ENCODE peak calls at places on chromosomes 13 and 19, in seven cellular contexts. U is A549, D is K562, F is suprapubic skin, S is tibial nerve, L is upper lobe of left lung, M is GM12878. I is an unnamed sample. For H3K4me1, the result is how much of the 10 kb centered on the place peaks cover.

GRCh38 chr13:41402695-41403511 is 54.4 kb upstream of the RGCC start:
- DNase-seq in D (peak), M (no peak), F (no peak), U (peak), S (no peak), L (no peak), I (no peak)

GRCh38 chr13:40502236-40502635 is 164.2 kb downstream of the FOXO1 start:
- DNase-seq in S (no peak), F (no peak), M (no peak), U (no peak), D (no peak), L (no peak), I (no peak)

GRCh38 chr19:48648134-48648533 is 2.1 kb upstream of the CA11 start:
- DNase-seq in F (no peak), M (no peak), S (no peak), L (no peak), D (peak), U (no peak), I (no peak)

GRCh38 chr19:7869453-7869909 is 4.7 kb downstream of the PRR36 start:
- DNase-seq in U (peak), S (no peak), M (no peak), F (no peak), D (peak), L (peak), I (peak)

GRCh38 chr19:16380943-16381755 is 56.5 kb downstream of the KLF2 start:
- DNase-seq in D (no peak), U (no peak), F (no peak), S (no peak), M (no peak), L (no peak), I (no peak)

GRCh38 chr19:52398091-52398461 is 427 bp downstream of the ZNF528 start:
- DNase-seq in U (no peak), F (no peak), D (no peak), M (no peak), L (no peak), S (no peak), I (peak)

GRCh38 chr13:87128006-87128405 is 543.2 kb upstream of the SLITRK5 start:
- DNase-seq in D (no peak), F (no peak), S (no peak), L (no peak), M (no peak), U (no peak), I (no peak)

GRCh38 chr19:5138606-5139594 is 170.0 kb downstream of the KDM4B start:
- DNase-seq in U (no peak), F (no peak), M (peak), D (peak), L (peak), S (peak), I (peak)

GRCh38 chr13:25018729-25019115 is 77.2 kb upstream of the PABPC3 start:
- DNase-seq in L (no peak), S (no peak), U (peak), F (no peak), M (no peak), D (no peak), I (peak)

GRCh38 chr13:69769637-69770036 is 338.0 kb upstream of the ATXN8OS start:
- DNase-seq in D (no peak), L (no peak), S (no peak), U (no peak), F (no peak), M (no peak), I (no peak)

GRCh38 chr13:36528105-36528504 is 95.8 kb downstream of the CCNA1 start:
- DNase-seq in D (no peak), U (no peak), M (no peak), S (no peak), L (no peak), F (no peak), I (no peak)

GRCh38 chr19:50870417-50871089 is 2.7 kb upstream of the KLK2 start:
- DNase-seq in M (no peak), U (peak), S (no peak), L (no peak), F (no peak), D (peak), I (no peak)

GRCh38 chr13:27599845-27600553 is 20.3 kb downstream of the LNX2 start:
- DNase-seq in L (no peak), F (no peak), M (no peak), S (no peak), D (peak), U (peak), I (no peak)

GRCh38 chr13:38386421-38386820 is 36.8 kb downstream of the UFM1 start:
- DNase-seq in F (no peak), L (no peak), S (no peak), M (no peak), D (no peak), U (no peak), I (no peak)

GRCh38 chr19:33064778-33065550 is at the start of gene RHPN2:
- DNase-seq in L (peak), S (no peak), F (peak), M (no peak), U (peak), D (peak), I (peak)

GRCh38 chr19:10550336-10550735 is 6.6 kb downstream of the ATG4D start:
- DNase-seq in D (no peak), M (no peak), F (no peak), U (no peak), L (no peak), S (no peak), I (no peak)

GRCh38 chr13:111043575-111043982 is 71.5 kb upstream of the ARHGEF7 start:
- DNase-seq in M (no peak), L (no peak), D (peak), S (no peak), U (no peak), F (no peak), I (no peak)

GRCh38 chr19:5828661-5829566 is 10.6 kb downstream of the FUT6 start:
- DNase-seq in M (no peak), F (no peak), U (no peak), L (no peak), D (peak), S (no peak), I (peak)

GRCh38 chr19:42370667-42371066 is 19.4 kb downstream of the CNFN start:
- DNase-seq in F (no peak), D (no peak), M (no peak), U (no peak), L (no peak), S (no peak), I (no peak)

GRCh38 chr13:99619207-99619606 is 117.9 kb downstream of the TM9SF2 start:
- DNase-seq in D (no peak), S (no peak), U (no peak), M (no peak), F (no peak), L (no peak), I (no peak)

GRCh38 chr13:76886292-76887061 is at the start of gene KCTD12:
- DNase-seq in U (peak), D (peak), M (no peak), L (peak), F (peak), S (peak), I (peak)

GRCh38 chr13:77868717-77869116 is 49.9 kb downstream of the EDNRB start:
- DNase-seq in U (no peak), F (no peak), M (no peak), L (no peak), D (no peak), S (no peak), I (no peak)

GRCh38 chr13:94515911-94516310 is 36.4 kb upstream of the DCT start:
- DNase-seq in L (no peak), F (no peak), U (no peak), M (no peak), D (peak), S (no peak), I (no peak)

GRCh38 chr19:16207490-16208025 is 9.8 kb downstream of the AP1M1 start:
- DNase-seq in L (no peak), S (no peak), M (no peak), F (no peak), D (no peak), U (no peak), I (no peak)

GRCh38 chr13:70798385-70798784 is 690.1 kb upstream of the KLHL1 start:
- DNase-seq in U (no peak), M (no peak), F (no peak), S (no peak), L (no peak), D (no peak), I (no peak)

GRCh38 chr19:54451331-54451871 is 2.4 kb downstream of the LENG8 start:
- DNase-seq in L (no peak), S (no peak), U (no peak), M (no peak), F (no peak), D (no peak), I (no peak)

GRCh38 chr19:19488041-19488874 is 27.1 kb downstream of the TSSK6 start:
- DNase-seq in F (no peak), L (no peak), M (no peak), S (no peak), U (no peak), D (peak), I (peak)

GRCh38 chr13:26682606-26683005 is 78.0 kb downstream of the GPR12 start:
- DNase-seq in D (no peak), U (no peak), L (no peak), M (no peak), F (no peak), S (no peak), I (no peak)

GRCh38 chr13:89205856-89206255 is 1534.7 kb downstream of the SLITRK5 start:
- DNase-seq in M (no peak), L (no peak), U (no peak), F (no peak), S (no peak), D (no peak), I (no peak)

GRCh38 chr13:28796938-28797257 is 23.2 kb upstream of the MTUS2 start:
- DNase-seq in S (no peak), F (no peak), M (no peak), U (no peak), L (no peak), D (no peak), I (no peak)

GRCh38 chr13:105721056-105721455 is 814.4 kb downstream of the EFNB2 start:
- DNase-seq in L (no peak), D (no peak), M (no peak), S (no peak), U (no peak), F (no peak), I (no peak)

GRCh38 chr19:14333101-14333871 is 48.0 kb upstream of the ADGRE5 start:
- DNase-seq in U (peak), D (no peak), S (no peak), M (no peak), F (no peak), L (no peak), I (peak)

GRCh38 chr19:12065100-12065538 is 588 bp downstream of the ZNF844 start:
- DNase-seq in U (no peak), F (no peak), M (no peak), L (peak), D (peak), S (peak), I (peak)

DNA sequence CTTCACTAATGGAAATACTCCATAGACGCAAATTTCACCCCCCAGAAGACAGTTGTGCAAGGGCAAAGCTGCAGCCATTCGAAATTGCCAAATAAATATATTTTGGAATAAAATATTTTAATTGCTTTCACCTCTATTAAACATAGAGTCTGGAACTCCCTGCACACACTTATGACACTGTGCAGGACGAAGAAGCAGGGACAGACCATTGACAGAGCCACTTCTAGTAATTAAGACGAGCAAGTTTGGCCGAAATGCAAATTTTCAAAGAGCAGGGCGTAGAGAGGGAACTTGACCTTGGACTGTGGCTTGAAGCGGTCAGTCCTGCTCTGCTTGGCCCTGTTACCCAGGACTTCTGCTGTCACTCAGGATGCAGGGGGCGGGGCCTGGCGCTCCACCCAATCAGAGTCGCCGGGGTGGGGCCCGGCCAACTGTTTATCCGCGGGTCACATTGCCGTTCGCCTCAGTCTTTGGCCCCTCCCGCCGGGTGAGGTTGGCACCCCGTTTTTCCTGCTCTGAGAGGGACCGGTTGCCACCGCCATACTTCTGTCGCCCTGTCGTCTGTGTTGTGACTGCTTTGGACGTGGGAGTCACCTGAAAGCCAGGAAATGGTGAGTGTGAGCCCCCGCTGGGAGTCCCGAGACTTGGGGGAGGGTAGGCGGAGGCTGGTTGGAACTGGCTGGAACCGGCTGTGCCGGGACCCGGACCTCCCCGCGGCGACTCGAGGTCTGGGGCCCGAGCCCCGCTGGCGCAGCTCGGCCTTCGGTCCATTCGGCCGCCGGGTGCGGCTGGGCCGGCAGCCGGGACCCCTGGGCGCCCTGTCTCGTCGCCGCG is at the start of gene ZNF844:
- DNase-seq in S (peak), L (peak), D (peak), F (peak), M (peak), U (no peak), I (peak)
- TF ChIP-seq EP300 in S (peak), L (no peak), D (no peak), F (no peak), M (no peak), U (no peak), I (no peak)

GRCh38 chr19:1775951-1776605 is 22.8 kb downstream of the ONECUT3 start:
- DNase-seq in M (no peak), U (no peak), S (no peak), L (no peak), D (no peak), F (no peak), I (no peak)

GRCh38 chr19:1779604-1779973 is 26.3 kb downstream of the ONECUT3 start:
- DNase-seq in S (no peak), F (no peak), D (no peak), L (no peak), M (no peak), U (no peak), I (no peak)

GRCh38 chr19:1774999-1775772 is 21.9 kb downstream of the ONECUT3 start:
- DNase-seq in M (no peak), S (no peak), U (no peak), F (no peak), D (peak), L (no peak), I (no peak)

GRCh38 chr19:1776606-1777147 is 23.4 kb downstream of the ONECUT3 start:
- DNase-seq in M (no peak), S (no peak), U (no peak), F (no peak), L (no peak), D (no peak), I (no peak)

DNA sequence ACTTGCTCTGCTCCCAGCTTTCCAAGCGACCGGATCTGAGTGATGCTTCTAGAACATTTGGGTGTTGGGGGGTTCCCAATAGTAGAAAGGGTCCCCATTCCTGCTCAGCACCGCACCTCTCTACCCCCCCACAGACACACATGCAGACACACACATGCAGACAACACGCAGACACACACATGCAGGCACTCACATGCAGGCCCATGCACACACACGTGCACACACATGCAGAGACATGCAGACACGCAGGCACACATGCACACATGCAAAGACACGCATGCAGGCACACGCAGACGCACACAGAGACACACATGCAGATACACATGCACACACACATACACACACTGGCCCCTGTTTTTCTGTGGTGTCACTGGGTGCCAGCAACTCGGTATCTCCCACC is 23.8 kb downstream of the ONECUT3 start:
- DNase-seq in S (no peak), D (no peak), U (no peak), M (no peak), L (no peak), F (no peak), I (no peak)
- H3K4me3 ChIP-seq in S (no peak), D (no peak), U (no peak), M (no peak), L (no peak), F (no peak), I (no peak)

DNA sequence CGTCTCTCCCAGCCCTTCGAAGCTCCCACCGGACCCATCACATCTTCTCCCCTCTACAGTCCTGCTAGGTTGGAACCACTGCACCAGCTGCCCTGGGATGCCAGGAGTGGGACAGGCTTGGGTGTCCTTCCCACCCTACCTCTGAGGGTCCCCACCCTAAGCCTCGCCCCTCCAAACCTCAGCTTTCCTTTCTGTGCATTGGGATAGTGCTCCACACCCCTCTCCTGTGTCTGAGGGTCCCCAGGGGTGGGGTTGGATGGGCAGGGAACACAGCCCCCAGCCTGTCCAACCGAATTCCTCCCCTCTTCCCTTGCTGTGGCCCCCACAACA is 1.9 kb upstream of the BCL3 start:
- DNase-seq in M (no peak), U (no peak), L (no peak), S (no peak), F (no peak), D (no peak), I (no peak)
- H3K4me1 ChIP-seq in M (under half), U (half or more), L (half or more), S (half or more), F (half or more), D (under half), I (half or more)

DNA sequence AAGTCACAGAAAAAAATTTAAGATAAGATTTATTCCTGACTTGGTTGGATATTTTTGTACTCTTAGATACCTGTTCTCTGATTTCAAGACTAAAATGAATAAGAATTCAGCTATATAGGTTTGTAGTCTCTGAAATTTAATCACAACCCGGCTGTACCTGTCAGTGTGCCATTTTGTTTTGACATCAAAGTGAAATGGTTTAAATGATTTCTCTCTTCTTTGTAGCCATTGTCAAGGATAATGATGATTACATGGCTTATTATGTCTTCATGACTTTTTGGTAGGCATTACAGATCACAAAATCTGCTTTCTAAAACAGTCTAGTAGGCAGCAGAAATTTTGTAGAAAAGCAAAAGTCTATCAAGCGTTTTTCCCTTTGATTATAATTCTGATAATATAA is 72.5 kb downstream of the PCDH17 start:
- DNase-seq in U (no peak), L (no peak), S (no peak), D (no peak), M (no peak), F (no peak), I (no peak)
- TF ChIP-seq EP300 in U (no peak), L (no peak), S (no peak), D (no peak), M (no peak), F (no peak), I (no peak)

GRCh38 chr19:37989855-37990254 is 82.8 kb downstream of the SIPA1L3 start:
- DNase-seq in D (no peak), S (no peak), U (no peak), L (peak), F (no peak), M (no peak), I (no peak)
- H3K4me3 ChIP-seq in D (no peak), S (no peak), U (no peak), L (no peak), F (no peak), M (no peak), I (no peak)

GRCh38 chr13:75455962-75456361 is 26.0 kb downstream of the TBC1D4 start:
- DNase-seq in S (no peak), F (no peak), M (no peak), D (no peak), L (no peak), U (no peak), I (no peak)

GRCh38 chr13:75454497-75454896 is 27.5 kb downstream of the TBC1D4 start:
- DNase-seq in S (no peak), L (no peak), D (no peak), M (no peak), U (no peak), F (no peak), I (no peak)

GRCh38 chr13:75460644-75461043 is 21.3 kb downstream of the TBC1D4 start:
- DNase-seq in M (no peak), F (no peak), L (no peak), S (no peak), D (no peak), U (no peak), I (no peak)

GRCh38 chr13:75461314-75461713 is 20.7 kb downstream of the TBC1D4 start:
- DNase-seq in D (no peak), U (no peak), M (no peak), S (no peak), F (no peak), L (no peak), I (no peak)

GRCh38 chr13:75458696-75459422 is 23.1 kb downstream of the TBC1D4 start:
- DNase-seq in S (no peak), M (peak), U (no peak), D (no peak), F (no peak), L (peak), I (peak)
- H3K4me1 ChIP-seq in S (under half), M (under half), U (under half), D (under half), F (under half), L (under half), I (under half)

GRCh38 chr13:50670272-50670671 is 173.2 kb downstream of the DLEU7 start:
- DNase-seq in L (no peak), F (no peak), U (no peak), D (no peak), M (no peak), S (no peak), I (no peak)

GRCh38 chr13:50670847-50671542 is 172.5 kb downstream of the DLEU7 start:
- DNase-seq in F (no peak), S (no peak), M (no peak), D (no peak), L (no peak), U (no peak), I (no peak)

GRCh38 chr13:50668044-50668443 is 175.4 kb downstream of the DLEU7 start:
- DNase-seq in U (no peak), S (no peak), M (no peak), F (no peak), D (no peak), L (peak), I (no peak)

GRCh38 chr13:50668882-50669281 is 174.6 kb downstream of the DLEU7 start:
- DNase-seq in S (no peak), F (no peak), U (no peak), L (no peak), D (no peak), M (no peak), I (no peak)

DNA sequence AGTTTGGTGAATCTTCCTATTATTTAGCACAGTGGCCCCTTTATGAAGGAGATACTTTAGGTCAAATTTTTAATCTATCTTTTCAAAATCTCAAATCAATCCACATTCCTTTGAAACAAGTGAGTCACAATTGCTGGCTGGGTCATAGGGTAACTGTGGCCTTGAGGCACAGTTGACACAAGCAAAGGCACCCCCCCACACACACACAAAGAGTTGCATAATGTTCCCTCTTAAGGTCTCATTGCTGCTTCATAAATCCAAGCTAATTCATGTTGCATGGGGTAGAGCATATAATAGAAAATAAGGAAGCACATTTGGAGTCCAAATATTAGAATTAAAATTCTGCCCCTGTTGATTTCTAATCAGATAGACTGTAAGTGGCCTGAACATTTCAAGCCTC is 171.5 kb downstream of the DLEU7 start:
- DNase-seq in L (peak), M (no peak), U (no peak), D (no peak), F (no peak), S (no peak), I (no peak)
- TF ChIP-seq EP300 in L (no peak), M (no peak), U (no peak), D (no peak), F (no peak), S (no peak), I (no peak)